ENCODE peak calls at places on chromosome 11, in six cellular contexts. One of them, this sample, is unnamed.

GRCh38 chr11:93216511-93217121 is 18.8 kb upstream of the SLC36A4 start:
- DNase-seq in IMR-90: no peak
- DNase-seq in HFF-Myc: no peak
- DNase-seq in foreskin fibroblast: no peak
- DNase-seq in brain microvascular endothelial cell: no peak
- DNase-seq in heart right ventricle: no peak
- DNase-seq in this sample: no peak

GRCh38 chr11:92225563-92226308 is 1.1 kb downstream of the FAT3 start:
- DNase-seq in foreskin fibroblast: peak
- DNase-seq in HFF-Myc: no peak
- DNase-seq in IMR-90: no peak
- DNase-seq in heart right ventricle: peak
- DNase-seq in brain microvascular endothelial cell: no peak
- DNase-seq in this sample: no peak

GRCh38 chr11:62433141-62433543 is 14.3 kb downstream of the SCGB1A1 start:
- DNase-seq in heart right ventricle: no peak
- DNase-seq in brain microvascular endothelial cell: no peak
- DNase-seq in HFF-Myc: no peak
- DNase-seq in foreskin fibroblast: peak
- DNase-seq in IMR-90: no peak
- DNase-seq in this sample: no peak

GRCh38 chr11:128095459-128096096 is 491.8 kb downstream of the ETS1 start:
- DNase-seq in IMR-90: peak
- DNase-seq in foreskin fibroblast: peak
- DNase-seq in heart right ventricle: no peak
- DNase-seq in HFF-Myc: peak
- DNase-seq in brain microvascular endothelial cell: peak
- DNase-seq in this sample: peak

GRCh38 chr11:71364176-71364671 is 84.0 kb downstream of the DHCR7 start:
- DNase-seq in brain microvascular endothelial cell: no peak
- DNase-seq in heart right ventricle: no peak
- DNase-seq in HFF-Myc: no peak
- DNase-seq in foreskin fibroblast: peak
- DNase-seq in IMR-90: no peak
- DNase-seq in this sample: no peak

GRCh38 chr11:100151944-100152343 is 535.1 kb upstream of the ARHGAP42 start:
- DNase-seq in foreskin fibroblast: no peak
- DNase-seq in HFF-Myc: no peak
- DNase-seq in heart right ventricle: no peak
- DNase-seq in brain microvascular endothelial cell: peak
- DNase-seq in IMR-90: no peak
- DNase-seq in this sample: peak

GRCh38 chr11:113725411-113725810 is 19.3 kb upstream of the TMPRSS5 start:
- DNase-seq in foreskin fibroblast: no peak
- DNase-seq in heart right ventricle: no peak
- DNase-seq in IMR-90: no peak
- DNase-seq in HFF-Myc: no peak
- DNase-seq in brain microvascular endothelial cell: no peak
- DNase-seq in this sample: no peak

GRCh38 chr11:26522912-26523610 is 49.0 kb downstream of the MUC15 start:
- DNase-seq in brain microvascular endothelial cell: peak
- DNase-seq in foreskin fibroblast: peak
- DNase-seq in IMR-90: peak
- DNase-seq in HFF-Myc: peak
- DNase-seq in heart right ventricle: no peak
- DNase-seq in this sample: peak

GRCh38 chr11:13316528-13316961 is 39.0 kb downstream of the BMAL1 start:
- DNase-seq in heart right ventricle: peak
- DNase-seq in foreskin fibroblast: peak
- DNase-seq in IMR-90: peak
- DNase-seq in HFF-Myc: peak
- DNase-seq in brain microvascular endothelial cell: peak
- DNase-seq in this sample: peak

GRCh38 chr11:831132-831864 is 1.5 kb upstream of the CD151 start:
- DNase-seq in foreskin fibroblast: peak
- DNase-seq in heart right ventricle: no peak
- DNase-seq in IMR-90: peak
- DNase-seq in brain microvascular endothelial cell: no peak
- DNase-seq in HFF-Myc: no peak
- DNase-seq in this sample: no peak

GRCh38 chr11:110833033-110833484 is 120.8 kb upstream of the ARHGAP20 start:
- DNase-seq in foreskin fibroblast: peak
- DNase-seq in HFF-Myc: no peak
- DNase-seq in IMR-90: peak
- DNase-seq in brain microvascular endothelial cell: no peak
- DNase-seq in heart right ventricle: no peak
- DNase-seq in this sample: no peak

GRCh38 chr11:95222817-95223216 is 8.2 kb downstream of the SESN3 start:
- DNase-seq in foreskin fibroblast: no peak
- DNase-seq in heart right ventricle: no peak
- DNase-seq in IMR-90: no peak
- DNase-seq in HFF-Myc: no peak
- DNase-seq in brain microvascular endothelial cell: no peak
- DNase-seq in this sample: no peak

GRCh38 chr11:60377737-60378136 is 595 bp upstream of the MS4A7 start:
- DNase-seq in HFF-Myc: no peak
- DNase-seq in foreskin fibroblast: no peak
- DNase-seq in IMR-90: no peak
- DNase-seq in heart right ventricle: no peak
- DNase-seq in brain microvascular endothelial cell: no peak
- DNase-seq in this sample: no peak

GRCh38 chr11:96264364-96264763 is 78.6 kb downstream of the MAML2 start:
- DNase-seq in IMR-90: no peak
- DNase-seq in HFF-Myc: no peak
- DNase-seq in heart right ventricle: no peak
- DNase-seq in foreskin fibroblast: peak
- DNase-seq in brain microvascular endothelial cell: no peak
- DNase-seq in this sample: no peak

GRCh38 chr11:57444362-57445074 is 15.8 kb upstream of the RTN4RL2 start:
- DNase-seq in brain microvascular endothelial cell: no peak
- DNase-seq in IMR-90: no peak
- DNase-seq in heart right ventricle: no peak
- DNase-seq in foreskin fibroblast: peak
- DNase-seq in HFF-Myc: no peak
- DNase-seq in this sample: no peak

DNA sequence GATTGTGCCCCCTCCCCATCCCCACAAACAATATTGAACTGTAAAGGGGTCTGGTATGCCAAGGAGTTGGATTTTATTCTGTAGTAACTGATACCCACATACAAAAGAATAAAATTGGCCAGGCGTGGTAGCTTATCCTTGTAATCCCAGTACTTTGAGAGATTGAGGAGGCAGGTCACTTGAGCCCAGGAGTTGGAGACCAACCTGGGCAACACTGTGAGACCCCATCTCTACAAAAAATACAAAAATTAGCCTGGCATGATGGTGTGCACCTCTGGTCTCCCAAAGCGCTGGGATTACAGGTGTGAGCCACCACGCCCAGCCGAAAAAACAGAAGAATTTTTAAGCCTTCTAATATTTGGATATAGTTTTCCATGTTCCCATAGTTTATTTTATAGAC is 4.2 kb upstream of the GLB1L3 start:
- DNase-seq in brain microvascular endothelial cell: no peak
- DNase-seq in IMR-90: no peak
- DNase-seq in HFF-Myc: no peak
- DNase-seq in foreskin fibroblast: no peak
- DNase-seq in heart right ventricle: no peak
- DNase-seq in this sample: no peak
- H3K4me3 ChIP-seq in brain microvascular endothelial cell: no peak
- H3K4me3 ChIP-seq in IMR-90: no peak
- H3K4me3 ChIP-seq in HFF-Myc: no peak
- H3K4me3 ChIP-seq in foreskin fibroblast: no peak
- H3K4me3 ChIP-seq in heart right ventricle: no peak
- H3K4me3 ChIP-seq in this sample: no peak

GRCh38 chr11:133946541-133947297 is 10.0 kb downstream of the IGSF9B start:
- DNase-seq in foreskin fibroblast: no peak
- DNase-seq in brain microvascular endothelial cell: no peak
- DNase-seq in heart right ventricle: peak
- DNase-seq in HFF-Myc: no peak
- DNase-seq in IMR-90: no peak
- DNase-seq in this sample: no peak

GRCh38 chr11:133945087-133945974 is 11.4 kb downstream of the IGSF9B start:
- DNase-seq in foreskin fibroblast: peak
- DNase-seq in brain microvascular endothelial cell: no peak
- DNase-seq in HFF-Myc: no peak
- DNase-seq in heart right ventricle: peak
- DNase-seq in IMR-90: peak
- DNase-seq in this sample: no peak

GRCh38 chr11:133948711-133949110 is 8.1 kb downstream of the IGSF9B start:
- DNase-seq in HFF-Myc: no peak
- DNase-seq in IMR-90: no peak
- DNase-seq in brain microvascular endothelial cell: no peak
- DNase-seq in heart right ventricle: no peak
- DNase-seq in foreskin fibroblast: no peak
- DNase-seq in this sample: no peak

GRCh38 chr11:133946018-133946417 is 10.8 kb downstream of the IGSF9B start:
- DNase-seq in HFF-Myc: no peak
- DNase-seq in heart right ventricle: no peak
- DNase-seq in brain microvascular endothelial cell: no peak
- DNase-seq in IMR-90: no peak
- DNase-seq in foreskin fibroblast: no peak
- DNase-seq in this sample: no peak

DNA sequence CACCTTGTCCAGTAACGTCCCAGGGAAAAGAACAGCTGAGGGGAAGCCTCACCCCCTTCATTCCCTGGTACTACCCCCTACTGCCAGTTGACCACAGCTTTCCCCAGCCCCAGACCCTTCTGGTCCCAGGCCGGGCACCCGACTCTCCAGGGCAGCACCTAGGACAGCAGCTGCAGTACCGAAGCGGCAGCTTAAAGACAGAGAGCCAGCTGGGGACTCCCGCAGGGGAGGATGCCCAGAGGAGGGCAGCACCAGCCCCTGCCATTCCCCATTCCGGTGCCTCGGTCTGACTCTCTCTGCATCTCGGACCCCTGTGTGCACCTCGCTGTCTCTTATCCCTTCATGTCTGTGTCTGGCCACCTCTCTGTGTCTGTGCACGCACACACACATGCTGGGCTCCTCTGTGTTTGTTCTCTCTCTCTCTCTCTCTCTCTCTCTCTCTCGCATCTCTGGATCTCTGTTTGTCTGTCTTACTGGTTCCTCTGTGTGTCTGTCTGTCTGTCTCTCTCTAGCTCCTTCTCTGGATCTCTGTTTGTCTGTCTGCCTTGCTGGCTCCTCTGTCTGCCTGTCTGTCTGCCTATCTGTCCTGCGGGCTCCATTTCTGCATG is 9.4 kb downstream of the IGSF9B start:
- DNase-seq in heart right ventricle: peak
- DNase-seq in foreskin fibroblast: peak
- DNase-seq in IMR-90: peak
- DNase-seq in brain microvascular endothelial cell: peak
- DNase-seq in HFF-Myc: no peak
- DNase-seq in this sample: no peak
- H3K4me3 ChIP-seq in heart right ventricle: no peak
- H3K4me3 ChIP-seq in foreskin fibroblast: no peak
- H3K4me3 ChIP-seq in IMR-90: no peak
- H3K4me3 ChIP-seq in brain microvascular endothelial cell: no peak
- H3K4me3 ChIP-seq in HFF-Myc: no peak
- H3K4me3 ChIP-seq in this sample: no peak

DNA sequence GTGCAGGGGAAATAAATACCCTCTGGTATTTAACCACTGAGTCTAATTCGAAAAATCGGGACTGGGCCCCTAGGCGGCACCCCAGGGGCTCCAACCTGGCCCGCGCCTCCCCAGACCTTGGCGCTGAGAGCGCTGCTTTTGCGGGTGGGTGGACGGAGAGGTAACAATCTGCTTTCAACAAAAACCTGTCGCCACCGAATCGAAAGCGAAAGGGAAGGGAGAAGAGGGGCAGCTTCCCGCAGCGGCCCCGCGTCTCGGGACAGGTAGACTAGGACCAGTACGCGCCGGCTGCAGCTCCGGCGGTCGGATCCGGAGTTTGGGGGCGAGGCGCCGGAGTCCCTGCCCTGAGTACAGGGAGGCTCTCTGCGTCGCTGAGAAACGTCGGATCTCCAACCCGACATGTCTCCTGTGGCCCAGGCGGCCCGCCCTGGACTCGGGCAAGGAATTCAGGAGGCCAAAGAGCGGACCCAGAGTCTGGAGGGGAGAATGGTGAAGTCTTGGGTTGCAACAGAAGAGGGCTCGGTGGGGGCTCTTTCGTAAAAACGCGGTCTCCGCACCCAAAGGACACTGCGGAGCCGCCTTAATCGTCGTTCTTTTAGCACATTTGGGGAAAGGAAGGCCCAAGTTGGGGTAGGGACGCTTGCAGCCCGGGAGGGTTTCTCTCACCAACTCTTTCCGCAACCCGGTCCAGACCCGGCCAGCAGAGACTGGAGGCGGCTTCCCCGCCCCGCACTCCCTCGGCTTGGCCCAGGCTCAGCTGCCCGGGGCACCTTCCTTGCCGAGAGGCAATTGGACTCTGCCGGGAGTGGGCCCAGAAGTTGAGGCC is 4.1 kb downstream of the ALX4 start:
- DNase-seq in foreskin fibroblast: no peak
- DNase-seq in IMR-90: no peak
- DNase-seq in heart right ventricle: no peak
- DNase-seq in brain microvascular endothelial cell: peak
- DNase-seq in HFF-Myc: no peak
- DNase-seq in this sample: no peak
- H3K4me3 ChIP-seq in foreskin fibroblast: peak
- H3K4me3 ChIP-seq in IMR-90: peak
- H3K4me3 ChIP-seq in heart right ventricle: peak
- H3K4me3 ChIP-seq in brain microvascular endothelial cell: peak
- H3K4me3 ChIP-seq in HFF-Myc: peak
- H3K4me3 ChIP-seq in this sample: peak

GRCh38 chr11:69968407-69969347 is 109.4 kb upstream of the ANO1 start:
- DNase-seq in IMR-90: no peak
- DNase-seq in brain microvascular endothelial cell: no peak
- DNase-seq in heart right ventricle: peak
- DNase-seq in HFF-Myc: no peak
- DNase-seq in foreskin fibroblast: no peak
- DNase-seq in this sample: no peak

GRCh38 chr11:69966583-69966835 is 111.6 kb upstream of the ANO1 start:
- DNase-seq in foreskin fibroblast: no peak
- DNase-seq in HFF-Myc: no peak
- DNase-seq in IMR-90: no peak
- DNase-seq in brain microvascular endothelial cell: no peak
- DNase-seq in heart right ventricle: no peak
- DNase-seq in this sample: no peak

GRCh38 chr11:69967484-69967883 is 110.6 kb upstream of the ANO1 start:
- DNase-seq in foreskin fibroblast: no peak
- DNase-seq in heart right ventricle: no peak
- DNase-seq in IMR-90: no peak
- DNase-seq in HFF-Myc: no peak
- DNase-seq in brain microvascular endothelial cell: no peak
- DNase-seq in this sample: no peak

GRCh38 chr11:69965821-69966582 is 112.1 kb upstream of the ANO1 start:
- DNase-seq in foreskin fibroblast: no peak
- DNase-seq in heart right ventricle: no peak
- DNase-seq in HFF-Myc: no peak
- DNase-seq in brain microvascular endothelial cell: no peak
- DNase-seq in IMR-90: no peak
- DNase-seq in this sample: no peak

GRCh38 chr11:69966910-69967309 is 111.2 kb upstream of the ANO1 start:
- DNase-seq in IMR-90: no peak
- DNase-seq in HFF-Myc: no peak
- DNase-seq in heart right ventricle: no peak
- DNase-seq in brain microvascular endothelial cell: no peak
- DNase-seq in foreskin fibroblast: no peak
- DNase-seq in this sample: no peak
- H3K4me3 ChIP-seq in IMR-90: no peak
- H3K4me3 ChIP-seq in HFF-Myc: no peak
- H3K4me3 ChIP-seq in heart right ventricle: no peak
- H3K4me3 ChIP-seq in brain microvascular endothelial cell: no peak
- H3K4me3 ChIP-seq in foreskin fibroblast: no peak
- H3K4me3 ChIP-seq in this sample: no peak